ENCODE peak calls at places on chromosomes 13 and 19, in four cellular contexts. N, Q, G and P are unnamed samples. For H3K9me3, the result is how much of the 10 kb centered on the place peaks cover.

GRCh38 chr13:96673825-96674224 is 320.5 kb downstream of the OXGR1 start:
- DNase-seq in N (no peak), Q (no peak), G (no peak), P (no peak)

GRCh38 chr19:37079238-37079637 is 1.0 kb downstream of the ZNF420 start:
- DNase-seq in N (no peak), Q (no peak), G (no peak), P (no peak)

GRCh38 chr13:75752848-75753247 is 116.7 kb downstream of the LMO7 start:
- DNase-seq in N (no peak), Q (no peak), G (no peak), P (no peak)

GRCh38 chr13:97913206-97913605 is 40.3 kb upstream of the IPO5 start:
- DNase-seq in N (no peak), Q (no peak), G (no peak), P (no peak)

GRCh38 chr13:59318320-59318930 is 845.3 kb downstream of the DIAPH3 start:
- DNase-seq in N (peak), Q (no peak), G (peak), P (peak)

GRCh38 chr13:51645154-51645650 is 60.9 kb downstream of the WDFY2 start:
- DNase-seq in N (no peak), Q (no peak), G (no peak), P (peak)

GRCh38 chr13:47114030-47114429 is 217.2 kb upstream of the HTR2A start:
- DNase-seq in N (no peak), Q (no peak), G (no peak), P (no peak)

GRCh38 chr19:33134571-33135041 is 2.7 kb downstream of the WDR88 start:
- DNase-seq in N (no peak), Q (no peak), G (no peak), P (no peak)

GRCh38 chr19:10143700-10144099 is 24.0 kb upstream of the EIF3G start:
- DNase-seq in N (no peak), Q (no peak), G (no peak), P (no peak)

GRCh38 chr13:78098249-78098648 is 179.6 kb upstream of the EDNRB start:
- DNase-seq in N (no peak), Q (no peak), G (no peak), P (no peak)

GRCh38 chr13:61247149-61247936 is 168.3 kb downstream of the PCDH20 start:
- DNase-seq in N (no peak), Q (no peak), G (no peak), P (no peak)

GRCh38 chr19:44050740-44051653 is 839 bp upstream of the ZNF223 start:
- DNase-seq in N (peak), Q (no peak), G (no peak), P (no peak)

GRCh38 chr19:54158812-54159351 is 639 bp downstream of the LENG1 start:
- DNase-seq in N (peak), Q (no peak), G (no peak), P (no peak)

GRCh38 chr19:55305491-55305890 is 19.6 kb downstream of the TMEM150B start:
- DNase-seq in N (no peak), Q (peak), G (peak), P (peak)

GRCh38 chr19:13056052-13056660 is 46.5 kb downstream of the LYL1 start:
- DNase-seq in N (peak), Q (peak), G (peak), P (no peak)

GRCh38 chr13:36736119-36736726 is 62.4 kb downstream of the SERTM1 start:
- DNase-seq in N (peak), Q (peak), G (no peak), P (no peak)

GRCh38 chr13:25085125-25085742 is 10.7 kb upstream of the PABPC3 start:
- DNase-seq in N (peak), Q (no peak), G (no peak), P (no peak)

GRCh38 chr19:7426986-7427385 is 61.8 kb downstream of the PEX11G start:
- DNase-seq in N (no peak), Q (no peak), G (no peak), P (peak)

GRCh38 chr13:51643882-51644281 is 59.6 kb downstream of the WDFY2 start:
- DNase-seq in N (no peak), Q (no peak), G (no peak), P (no peak)

GRCh38 chr13:67063036-67063435 is 167.1 kb downstream of the PCDH9 start:
- DNase-seq in N (no peak), Q (no peak), G (no peak), P (no peak)

GRCh38 chr13:59086147-59086546 is 1077.6 kb downstream of the DIAPH3 start:
- DNase-seq in N (no peak), Q (no peak), G (no peak), P (no peak)

GRCh38 chr13:92806215-92806614 is 420.4 kb upstream of the GPC6 start:
- DNase-seq in N (peak), Q (no peak), G (no peak), P (no peak)

GRCh38 chr13:76489299-76489698 is 396.9 kb downstream of the KCTD12 start:
- DNase-seq in N (no peak), Q (no peak), G (no peak), P (no peak)

GRCh38 chr13:22114630-22115311 is 443.9 kb downstream of the FGF9 start:
- DNase-seq in N (peak), Q (no peak), G (no peak), P (no peak)

GRCh38 chr19:13621413-13621812 is 115.1 kb upstream of the CACNA1A start:
- DNase-seq in N (peak), Q (no peak), G (no peak), P (no peak)

GRCh38 chr13:25886438-25887214 is 165.2 kb downstream of the SHISA2 start:
- DNase-seq in N (no peak), Q (no peak), G (no peak), P (no peak)

GRCh38 chr13:30618186-30618937 is 642 bp downstream of the USPL1 start:
- DNase-seq in N (peak), Q (no peak), G (peak), P (peak)

GRCh38 chr13:76795701-76796695 is 90.2 kb downstream of the KCTD12 start:
- DNase-seq in N (peak), Q (no peak), G (no peak), P (no peak)

GRCh38 chr19:29323046-29323971 is 110.4 kb upstream of the UQCRFS1 start:
- DNase-seq in N (no peak), Q (no peak), G (no peak), P (no peak)

GRCh38 chr19:47790398-47790814 is 11.9 kb downstream of the SELENOW start:
- DNase-seq in N (peak), Q (peak), G (peak), P (peak)

GRCh38 chr19:29620931-29621351 is 14.9 kb downstream of the POP4 start:
- DNase-seq in N (no peak), Q (no peak), G (no peak), P (no peak)

GRCh38 chr13:49777746-49778614 is 14.5 kb downstream of the KPNA3 start:
- DNase-seq in N (no peak), Q (no peak), G (no peak), P (no peak)

DNA sequence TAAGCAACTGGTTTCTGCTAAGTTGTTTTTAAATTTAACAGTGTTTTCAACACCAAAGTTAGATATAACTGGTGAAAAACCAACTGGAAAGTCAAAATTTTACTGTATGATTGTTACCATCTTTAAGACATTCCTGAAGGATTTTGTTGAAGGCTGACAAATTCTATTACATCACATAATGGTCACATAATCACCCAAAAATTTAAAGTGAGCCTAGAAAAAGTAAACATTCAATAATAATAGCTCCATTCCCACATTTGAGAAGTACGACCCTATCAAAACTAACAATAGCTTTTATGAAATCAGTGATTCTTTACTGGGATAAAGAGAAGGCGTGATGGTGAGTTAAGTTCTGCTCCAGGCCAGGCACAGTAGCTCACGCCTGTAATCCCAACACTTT is 51.6 kb downstream of the USP12 start:
- DNase-seq in N (no peak), Q (no peak), G (no peak), P (no peak)
- H3K9me3 ChIP-seq in N (under half), Q (under half), G (under half), P (under half)

GRCh38 chr19:4301590-4302237 is 475 bp downstream of the TMIGD2 start:
- DNase-seq in N (no peak), Q (no peak), G (no peak), P (no peak)
- H3K9me3 ChIP-seq in N (under half), Q (under half), G (under half), P (under half)

GRCh38 chr13:45142440-45143345 is 22.4 kb downstream of the GTF2F2 start:
- DNase-seq in N (peak), Q (no peak), G (no peak), P (no peak)
- H3K9me3 ChIP-seq in N (under half), Q (under half), G (under half), P (under half)

GRCh38 chr19:58059003-58059671 is at the start of gene ZNF135:
- DNase-seq in N (peak), Q (peak), G (peak), P (no peak)

GRCh38 chr19:58058428-58058827 is 654 bp upstream of the ZNF135 start:
- DNase-seq in N (no peak), Q (no peak), G (no peak), P (no peak)

GRCh38 chr19:58056861-58057260 is 2.2 kb upstream of the ZNF135 start:
- DNase-seq in N (no peak), Q (no peak), G (no peak), P (no peak)

GRCh38 chr19:58059681-58060080 is 599 bp downstream of the ZNF135 start:
- DNase-seq in N (no peak), Q (no peak), G (no peak), P (no peak)

GRCh38 chr19:58060231-58060630 is 1.1 kb downstream of the ZNF135 start:
- DNase-seq in N (no peak), Q (no peak), G (no peak), P (no peak)
- H3K9me3 ChIP-seq in N (under half), Q (under half), G (under half), P (under half)

GRCh38 chr19:21568816-21569496 is 63.6 kb downstream of the ZNF429 start:
- DNase-seq in N (peak), Q (peak), G (peak), P (peak)
- H3K9me3 ChIP-seq in N (under half), Q (under half), G (under half), P (under half)